ENCODE peak calls at places on chromosomes 4 and X, in four cellular contexts. One of them, this sample, is unnamed.

GRCh38 chr4:120005091-120005490 is 61.6 kb downstream of the MAD2L1 start:
- DNase-seq in ovary: no peak
- DNase-seq in esophagus squamous epithelium: no peak
- DNase-seq in Peyer's patch: no peak
- DNase-seq in this sample: no peak

GRCh38 chr4:151144329-151145072 is 45.1 kb downstream of the RPS3A start:
- DNase-seq in Peyer's patch: no peak
- DNase-seq in esophagus squamous epithelium: no peak
- DNase-seq in ovary: no peak
- DNase-seq in this sample: no peak

GRCh38 chr4:117549624-117550023 is 464.2 kb upstream of the TRAM1L1 start:
- DNase-seq in Peyer's patch: no peak
- DNase-seq in ovary: no peak
- DNase-seq in esophagus squamous epithelium: no peak
- DNase-seq in this sample: no peak

GRCh38 chr4:84814100-84814750 is 152.3 kb downstream of the WDFY3 start:
- DNase-seq in Peyer's patch: no peak
- DNase-seq in ovary: peak
- DNase-seq in esophagus squamous epithelium: no peak
- DNase-seq in this sample: no peak

GRCh38 chrX:109855501-109855900 is 122.4 kb upstream of the ACSL4 start:
- DNase-seq in ovary: no peak
- DNase-seq in Peyer's patch: no peak
- DNase-seq in esophagus squamous epithelium: no peak
- DNase-seq in this sample: no peak

GRCh38 chr4:185318679-185319078 is 77.0 kb downstream of the LRP2BP start:
- DNase-seq in Peyer's patch: no peak
- DNase-seq in ovary: no peak
- DNase-seq in esophagus squamous epithelium: no peak
- DNase-seq in this sample: no peak

GRCh38 chr4:27018076-27018475 is 157.4 kb downstream of the STIM2 start:
- DNase-seq in Peyer's patch: no peak
- DNase-seq in esophagus squamous epithelium: no peak
- DNase-seq in ovary: no peak
- DNase-seq in this sample: no peak

GRCh38 chr4:73816814-73817213 is 19.7 kb upstream of the CXCL6 start:
- DNase-seq in Peyer's patch: no peak
- DNase-seq in esophagus squamous epithelium: no peak
- DNase-seq in ovary: no peak
- DNase-seq in this sample: no peak

GRCh38 chrX:134537179-134537945 is 77.4 kb downstream of the HPRT1 start:
- DNase-seq in Peyer's patch: peak
- DNase-seq in ovary: no peak
- DNase-seq in esophagus squamous epithelium: no peak
- DNase-seq in this sample: no peak

GRCh38 chr4:112318239-112319142 is 21.3 kb downstream of the ALPK1 start:
- DNase-seq in ovary: no peak
- DNase-seq in Peyer's patch: no peak
- DNase-seq in esophagus squamous epithelium: no peak
- DNase-seq in this sample: no peak

GRCh38 chrX:134244043-134244442 is 7.1 kb downstream of the CCDC160 start:
- DNase-seq in esophagus squamous epithelium: no peak
- DNase-seq in Peyer's patch: no peak
- DNase-seq in ovary: no peak
- DNase-seq in this sample: no peak

GRCh38 chr4:26490980-26491284 is 648 bp upstream of the CCKAR start:
- DNase-seq in esophagus squamous epithelium: no peak
- DNase-seq in Peyer's patch: no peak
- DNase-seq in ovary: no peak
- DNase-seq in this sample: no peak

GRCh38 chr4:187027231-187027760 is 303.6 kb upstream of the FAT1 start:
- DNase-seq in esophagus squamous epithelium: no peak
- DNase-seq in Peyer's patch: no peak
- DNase-seq in ovary: no peak
- DNase-seq in this sample: no peak

GRCh38 chrX:127879585-127879984 is 172.6 kb downstream of the ACTRT1 start:
- DNase-seq in ovary: no peak
- DNase-seq in Peyer's patch: no peak
- DNase-seq in esophagus squamous epithelium: no peak
- DNase-seq in this sample: no peak

GRCh38 chr4:48924416-48924815 is 17.8 kb upstream of the OCIAD2 start:
- DNase-seq in Peyer's patch: no peak
- DNase-seq in esophagus squamous epithelium: no peak
- DNase-seq in ovary: no peak
- DNase-seq in this sample: no peak

GRCh38 chrX:116756960-116757359 is 294.2 kb upstream of the CT83 start:
- DNase-seq in ovary: no peak
- DNase-seq in Peyer's patch: no peak
- DNase-seq in esophagus squamous epithelium: no peak
- DNase-seq in this sample: no peak

GRCh38 chr4:73308286-73308685 is 49.7 kb upstream of the ANKRD17 start:
- DNase-seq in esophagus squamous epithelium: no peak
- DNase-seq in Peyer's patch: no peak
- DNase-seq in ovary: no peak
- DNase-seq in this sample: no peak

GRCh38 chrX:66728818-66729271 is 90.0 kb upstream of the EDA2R start:
- DNase-seq in Peyer's patch: peak
- DNase-seq in esophagus squamous epithelium: no peak
- DNase-seq in ovary: peak
- DNase-seq in this sample: peak

GRCh38 chr4:135508006-135508714 is 1306.6 kb upstream of the PABPC4L start:
- DNase-seq in Peyer's patch: no peak
- DNase-seq in ovary: no peak
- DNase-seq in esophagus squamous epithelium: no peak
- DNase-seq in this sample: no peak

GRCh38 chrX:23699636-23700194 is 32.4 kb downstream of the PRDX4 start:
- DNase-seq in esophagus squamous epithelium: no peak
- DNase-seq in ovary: peak
- DNase-seq in Peyer's patch: no peak
- DNase-seq in this sample: peak

GRCh38 chr4:157128395-157128794 is 52.4 kb downstream of the GLRB start:
- DNase-seq in ovary: no peak
- DNase-seq in esophagus squamous epithelium: no peak
- DNase-seq in Peyer's patch: no peak
- DNase-seq in this sample: no peak

GRCh38 chr4:40316782-40317635 is 18.1 kb upstream of the CHRNA9 start:
- DNase-seq in Peyer's patch: peak
- DNase-seq in esophagus squamous epithelium: no peak
- DNase-seq in ovary: peak
- DNase-seq in this sample: peak

GRCh38 chr4:188783606-188784157 is 644.4 kb downstream of the TRIML1 start:
- DNase-seq in ovary: no peak
- DNase-seq in Peyer's patch: no peak
- DNase-seq in esophagus squamous epithelium: no peak
- DNase-seq in this sample: no peak

GRCh38 chrX:41116948-41117347 is 31.7 kb downstream of the USP9X start:
- DNase-seq in Peyer's patch: no peak
- DNase-seq in ovary: no peak
- DNase-seq in esophagus squamous epithelium: no peak
- DNase-seq in this sample: no peak

GRCh38 chr4:74823194-74823593 is 28.9 kb upstream of the BTC start:
- DNase-seq in esophagus squamous epithelium: no peak
- DNase-seq in Peyer's patch: no peak
- DNase-seq in ovary: no peak
- DNase-seq in this sample: no peak

GRCh38 chr4:10605746-10606482 is 78.7 kb downstream of the CLNK start:
- DNase-seq in Peyer's patch: no peak
- DNase-seq in esophagus squamous epithelium: no peak
- DNase-seq in ovary: no peak
- DNase-seq in this sample: no peak
- TF ChIP-seq POLR2A in Peyer's patch: no peak
- TF ChIP-seq POLR2A in esophagus squamous epithelium: no peak
- TF ChIP-seq POLR2A in ovary: no peak
- TF ChIP-seq POLR2A in this sample: no peak

GRCh38 chrX:117803463-117803862 is 313.1 kb downstream of the KLHL13 start:
- DNase-seq in esophagus squamous epithelium: no peak
- DNase-seq in Peyer's patch: no peak
- DNase-seq in ovary: no peak
- DNase-seq in this sample: no peak

DNA sequence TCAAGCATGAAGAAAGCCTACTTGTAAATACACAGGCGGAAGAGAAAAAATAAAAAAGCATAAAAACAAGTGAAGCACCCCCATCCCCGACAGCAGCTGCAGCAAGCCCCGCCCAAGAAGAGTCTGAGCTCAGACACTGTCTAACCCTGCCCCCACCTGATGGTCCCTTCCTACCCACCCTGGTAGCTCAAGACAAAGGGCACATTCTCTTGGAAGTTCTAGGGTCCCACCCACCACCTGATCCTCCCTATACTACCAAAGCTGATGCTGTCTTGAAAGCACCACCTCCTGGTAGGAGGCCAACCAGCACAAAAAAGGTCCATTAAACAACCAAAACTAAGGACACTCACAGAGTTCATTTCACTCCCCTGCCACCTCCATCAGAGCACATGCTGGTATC is 308.2 kb downstream of the KLHL13 start:
- DNase-seq in Peyer's patch: no peak
- DNase-seq in esophagus squamous epithelium: no peak
- DNase-seq in ovary: no peak
- DNase-seq in this sample: no peak
- TF ChIP-seq CTCF in Peyer's patch: no peak
- TF ChIP-seq CTCF in esophagus squamous epithelium: no peak
- TF ChIP-seq CTCF in ovary: no peak
- TF ChIP-seq CTCF in this sample: no peak

DNA sequence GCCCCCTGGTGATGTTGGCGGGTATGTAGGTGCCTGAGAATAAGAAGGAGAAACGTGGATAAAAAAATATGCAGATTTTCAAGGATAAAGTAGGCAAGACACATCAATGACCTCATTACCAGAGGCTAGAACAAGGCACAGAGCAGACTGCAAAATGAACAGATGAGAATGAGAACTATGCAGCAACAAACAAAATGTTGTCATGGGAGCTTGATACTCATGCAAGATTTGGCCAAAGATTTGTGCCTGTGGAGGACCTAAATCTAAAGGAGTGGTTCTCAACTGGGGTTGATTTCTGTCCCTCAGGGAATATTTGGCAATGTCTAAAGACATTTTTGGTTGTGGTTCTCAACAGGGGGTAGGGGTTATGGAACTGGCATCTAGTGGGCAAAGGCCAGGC is 177.3 kb downstream of the FRMPD4 start:
- DNase-seq in Peyer's patch: no peak
- DNase-seq in ovary: no peak
- DNase-seq in esophagus squamous epithelium: no peak
- DNase-seq in this sample: no peak
- TF ChIP-seq POLR2A in Peyer's patch: no peak
- TF ChIP-seq POLR2A in ovary: no peak
- TF ChIP-seq POLR2A in esophagus squamous epithelium: no peak
- TF ChIP-seq POLR2A in this sample: no peak

DNA sequence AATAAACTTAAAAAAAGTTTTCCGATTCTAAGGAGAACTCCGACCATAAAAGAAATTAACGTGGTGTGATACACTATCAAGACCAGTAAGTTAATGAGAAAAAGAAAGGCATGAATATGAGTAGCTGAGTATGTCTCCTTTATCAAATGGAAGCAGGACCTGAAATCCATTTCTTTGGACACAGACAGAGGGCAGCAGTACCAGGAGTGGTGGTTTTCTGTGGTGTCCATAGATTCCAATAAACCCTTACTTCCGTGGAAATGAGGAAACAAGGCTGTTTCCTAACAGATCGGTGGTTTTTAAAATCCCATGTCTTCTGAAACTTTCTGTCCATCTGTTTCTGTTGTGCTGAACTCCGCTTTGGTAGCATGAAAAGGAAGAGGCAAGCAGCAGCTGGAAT is 128.5 kb upstream of the TSPAN5 start:
- DNase-seq in ovary: no peak
- DNase-seq in Peyer's patch: no peak
- DNase-seq in esophagus squamous epithelium: no peak
- DNase-seq in this sample: no peak
- TF ChIP-seq CTCF in ovary: no peak
- TF ChIP-seq CTCF in Peyer's patch: no peak
- TF ChIP-seq CTCF in esophagus squamous epithelium: no peak
- TF ChIP-seq CTCF in this sample: no peak

This sample was measured in lower leg skin.